ENCODE peak calls at places on chromosome 19, in seven cellular contexts. V, A, T, N, Z, D and H are unnamed samples. For H3K4me1, the result is how much of the 10 kb centered on the place peaks cover.

GRCh38 chr19:18762125-18763023 is 28.7 kb downstream of the COMP start:
- DNase-seq in N (peak), D (no peak), A (no peak), Z (peak), V (peak), T (no peak), H (peak)

GRCh38 chr19:7869453-7869909 is 4.7 kb downstream of the PRR36 start:
- DNase-seq in N (no peak), T (peak), Z (peak), D (peak), V (peak), A (no peak), H (peak)

GRCh38 chr19:55369651-55370304 is 485 bp downstream of the IL11 start:
- DNase-seq in V (no peak), T (no peak), A (no peak), Z (no peak), D (peak), N (no peak), H (no peak)

GRCh38 chr19:7480222-7480974 is 8.4 kb downstream of the PEX11G start:
- DNase-seq in V (no peak), T (no peak), A (no peak), Z (no peak), D (no peak), N (no peak), H (no peak)

GRCh38 chr19:21138130-21138529 is 3.7 kb upstream of the ZNF431 start:
- DNase-seq in T (no peak), N (no peak), Z (no peak), D (no peak), A (no peak), V (no peak), H (no peak)

GRCh38 chr19:30313353-30313750 is 58.8 kb upstream of the ZNF536 start:
- DNase-seq in V (no peak), Z (no peak), A (no peak), D (no peak), T (no peak), N (no peak), H (no peak)

GRCh38 chr19:12899891-12900518 is 9.0 kb downstream of the GCDH start:
- DNase-seq in D (peak), N (no peak), V (no peak), T (no peak), Z (no peak), A (no peak), H (no peak)

GRCh38 chr19:355134-355533 is 10.5 kb upstream of the MIER2 start:
- DNase-seq in N (no peak), T (no peak), A (no peak), V (no peak), Z (no peak), D (no peak), H (no peak)

GRCh38 chr19:18644144-18645034 is 7.6 kb downstream of the KLHL26 start:
- DNase-seq in T (no peak), N (no peak), V (no peak), A (no peak), D (no peak), Z (peak), H (no peak)

GRCh38 chr19:10339380-10339960 is at the start of gene ICAM3:
- DNase-seq in V (peak), A (no peak), N (no peak), D (no peak), T (no peak), Z (no peak), H (no peak)

GRCh38 chr19:33429891-33430673 is 56.6 kb downstream of the CEBPG start:
- DNase-seq in N (peak), V (no peak), D (no peak), Z (no peak), T (peak), A (no peak), H (no peak)

GRCh38 chr19:19209372-19209771 is 2.4 kb upstream of the NCAN start:
- DNase-seq in N (no peak), T (no peak), V (no peak), A (no peak), D (no peak), Z (no peak), H (no peak)

GRCh38 chr19:48913114-48913513 is 13.0 kb downstream of the NUCB1 start:
- DNase-seq in V (no peak), D (no peak), N (no peak), Z (no peak), T (no peak), A (no peak), H (no peak)

GRCh38 chr19:45402469-45403070 is 2.3 kb downstream of the PPP1R13L start:
- DNase-seq in N (peak), V (peak), D (peak), T (peak), A (no peak), Z (peak), H (peak)

GRCh38 chr19:35882074-35882832 is 13.9 kb downstream of the APLP1 start:
- DNase-seq in A (no peak), Z (no peak), T (no peak), N (no peak), D (peak), V (no peak), H (peak)

GRCh38 chr19:28208745-28209144 is 1004.2 kb downstream of the UQCRFS1 start:
- DNase-seq in N (no peak), V (no peak), Z (no peak), D (no peak), T (no peak), A (no peak), H (no peak)

GRCh38 chr19:35090160-35090794 is 25.3 kb upstream of the FXYD3 start:
- DNase-seq in V (peak), N (no peak), Z (peak), A (no peak), T (peak), D (peak), H (peak)

GRCh38 chr19:7860902-7861618 is 13.1 kb downstream of the PRR36 start:
- DNase-seq in A (no peak), T (no peak), N (no peak), V (no peak), Z (no peak), D (no peak), H (no peak)

GRCh38 chr19:48487544-48487943 is 18.4 kb downstream of the CYTH2 start:
- DNase-seq in T (no peak), N (no peak), A (no peak), D (no peak), V (no peak), Z (no peak), H (no peak)

GRCh38 chr19:47765522-47766358 is 12.8 kb upstream of the SELENOW start:
- DNase-seq in A (no peak), Z (no peak), T (no peak), N (peak), V (peak), D (peak), H (peak)

GRCh38 chr19:38274734-38275133 is 10.4 kb downstream of the SPINT2 start:
- DNase-seq in A (no peak), N (no peak), D (no peak), Z (peak), T (no peak), V (no peak), H (peak)

GRCh38 chr19:2328401-2329161 is at the start of the genes LSM7 and SPPL2B:
- DNase-seq in Z (peak), N (peak), T (peak), A (no peak), D (peak), V (peak), H (peak)

GRCh38 chr19:51548213-51548651 is 16.8 kb upstream of the SIGLEC6 start:
- DNase-seq in T (no peak), Z (no peak), D (no peak), N (no peak), V (no peak), A (no peak), H (no peak)

GRCh38 chr19:41298327-41298964 is 11.5 kb upstream of the CCDC97 start:
- DNase-seq in D (no peak), Z (peak), V (peak), N (peak), A (no peak), T (peak), H (no peak)

GRCh38 chr19:41299755-41300089 is 10.2 kb upstream of the CCDC97 start:
- DNase-seq in T (peak), Z (no peak), A (no peak), D (no peak), N (peak), V (peak), H (no peak)

GRCh38 chr19:41296323-41296935 is 13.5 kb upstream of the CCDC97 start:
- DNase-seq in A (no peak), N (no peak), D (no peak), V (no peak), Z (peak), T (no peak), H (peak)

GRCh38 chr19:41299046-41299754 is 10.8 kb upstream of the CCDC97 start:
- DNase-seq in D (no peak), A (no peak), T (no peak), V (no peak), N (peak), Z (peak), H (no peak)

GRCh38 chr19:41297628-41298326 is 12.2 kb upstream of the CCDC97 start:
- DNase-seq in Z (no peak), A (no peak), T (no peak), D (no peak), V (peak), N (peak), H (no peak)
- TF ChIP-seq POLR2A in Z (no peak), A (no peak), T (no peak), D (no peak), V (no peak), N (no peak), H (no peak)

GRCh38 chr19:39399684-39400465 is 6.8 kb upstream of the ZFP36 start:
- DNase-seq in T (no peak), V (no peak), D (no peak), N (no peak), A (no peak), Z (no peak), H (no peak)
- H3K4me1 ChIP-seq in T (half or more), V (under half), D (under half), N (half or more), A (half or more), Z (under half), H (under half)

GRCh38 chr19:31633014-31633413 is 283.8 kb upstream of the TSHZ3 start:
- DNase-seq in T (no peak), V (no peak), N (no peak), Z (no peak), A (no peak), D (no peak), H (no peak)
- TF ChIP-seq POLR2AphosphoS5 in T (no peak), V (no peak), N (no peak), Z (no peak), A (no peak), D (no peak), H (no peak)

GRCh38 chr19:17226002-17226933 is at the start of gene OCEL1:
- DNase-seq in A (peak), V (peak), D (peak), N (peak), Z (peak), T (peak), H (peak)
- TF ChIP-seq POLR2A in A (peak), V (no peak), D (peak), N (peak), Z (no peak), T (peak), H (peak)

GRCh38 chr19:46725036-46725820 is 8.3 kb upstream of the PRKD2 start:
- DNase-seq in Z (no peak), A (no peak), D (no peak), N (no peak), T (no peak), V (no peak), H (no peak)
- H3K4me1 ChIP-seq in Z (under half), A (under half), D (under half), N (under half), T (under half), V (under half), H (under half)

GRCh38 chr19:16607819-16608218 is 20.2 kb downstream of the MED26 start:
- DNase-seq in N (no peak), T (no peak), D (no peak), Z (no peak), A (no peak), V (no peak), H (no peak)

GRCh38 chr19:16605552-16605951 is 22.5 kb downstream of the MED26 start:
- DNase-seq in V (no peak), A (no peak), N (peak), Z (no peak), T (no peak), D (no peak), H (peak)

GRCh38 chr19:16609511-16609910 is 18.5 kb downstream of the MED26 start:
- DNase-seq in A (no peak), N (no peak), D (no peak), V (no peak), Z (no peak), T (no peak), H (no peak)

GRCh38 chr19:16611121-16611520 is 16.9 kb downstream of the MED26 start:
- DNase-seq in T (no peak), D (no peak), A (no peak), N (no peak), V (no peak), Z (no peak), H (no peak)

DNA sequence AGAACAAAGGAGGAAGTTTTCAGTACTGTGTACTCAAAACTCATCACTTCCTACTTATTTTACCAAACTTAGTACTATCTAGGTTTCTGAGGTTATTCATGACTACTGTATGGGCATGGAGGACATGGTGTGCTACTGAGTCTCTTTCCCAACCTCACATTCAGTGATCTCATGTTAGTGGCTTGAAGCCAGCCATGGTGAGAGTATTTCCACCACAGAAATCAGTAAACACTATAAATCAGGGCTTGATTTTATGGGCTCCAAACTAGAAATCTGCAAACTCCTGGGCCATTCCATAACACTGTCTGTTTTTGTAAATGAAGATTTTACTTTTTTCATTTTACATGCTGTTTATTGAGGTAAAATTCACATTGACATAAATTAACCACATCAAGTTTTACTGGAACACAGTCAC is 19.7 kb downstream of the MED26 start:
- DNase-seq in Z (no peak), V (no peak), N (peak), A (no peak), D (no peak), T (no peak), H (peak)
- TF ChIP-seq POLR2AphosphoS5 in Z (peak), V (peak), N (peak), A (peak), D (no peak), T (peak), H (peak)

DNA sequence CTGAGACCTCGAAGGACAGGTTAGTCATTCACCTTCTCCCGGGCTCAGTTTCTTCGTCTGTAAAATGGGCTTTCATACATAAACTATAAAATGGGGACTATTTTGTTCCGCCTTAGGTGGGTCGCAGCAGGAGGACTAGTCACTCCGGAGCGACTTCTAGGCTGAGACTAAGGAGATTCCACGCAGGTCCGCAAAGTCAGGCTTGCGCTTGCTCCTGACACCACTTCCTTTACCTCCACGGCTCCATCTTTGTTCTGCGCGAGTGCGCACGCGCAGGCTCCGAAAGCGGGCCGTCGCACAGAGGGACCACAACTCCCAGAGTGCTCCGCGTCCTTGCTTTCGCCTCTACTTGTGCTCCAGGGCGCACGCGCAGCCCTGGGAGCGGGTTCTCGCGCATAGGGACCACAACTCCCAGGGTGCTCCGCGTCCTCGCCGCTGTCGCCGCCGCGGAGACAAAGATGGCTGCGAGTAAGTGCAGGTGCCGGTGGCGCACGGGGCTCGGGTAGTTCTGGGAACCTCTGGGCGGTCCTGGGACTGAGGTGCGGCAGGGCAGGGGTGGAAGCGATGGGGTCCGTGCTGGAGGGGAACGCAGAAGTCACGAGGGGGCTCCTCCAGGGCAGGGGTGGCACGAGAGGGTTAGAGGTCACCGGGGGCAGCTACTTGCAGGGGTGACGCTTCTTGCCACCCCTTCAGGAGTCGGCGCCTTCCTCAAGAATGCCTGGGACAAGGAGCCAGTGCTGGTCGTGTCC is at the start of gene NDUFA3:
- DNase-seq in Z (peak), A (peak), D (peak), T (peak), V (peak), N (peak), H (peak)
- TF ChIP-seq POLR2A in Z (peak), A (peak), D (peak), T (no peak), V (peak), N (peak), H (peak)

GRCh38 chr19:13993554-13994308 is 12.4 kb downstream of the RFX1 start:
- DNase-seq in T (no peak), Z (no peak), V (no peak), N (no peak), D (peak), A (no peak), H (no peak)
- H3K4me1 ChIP-seq in T (under half), Z (under half), V (under half), N (under half), D (under half), A (under half), H (under half)

DNA sequence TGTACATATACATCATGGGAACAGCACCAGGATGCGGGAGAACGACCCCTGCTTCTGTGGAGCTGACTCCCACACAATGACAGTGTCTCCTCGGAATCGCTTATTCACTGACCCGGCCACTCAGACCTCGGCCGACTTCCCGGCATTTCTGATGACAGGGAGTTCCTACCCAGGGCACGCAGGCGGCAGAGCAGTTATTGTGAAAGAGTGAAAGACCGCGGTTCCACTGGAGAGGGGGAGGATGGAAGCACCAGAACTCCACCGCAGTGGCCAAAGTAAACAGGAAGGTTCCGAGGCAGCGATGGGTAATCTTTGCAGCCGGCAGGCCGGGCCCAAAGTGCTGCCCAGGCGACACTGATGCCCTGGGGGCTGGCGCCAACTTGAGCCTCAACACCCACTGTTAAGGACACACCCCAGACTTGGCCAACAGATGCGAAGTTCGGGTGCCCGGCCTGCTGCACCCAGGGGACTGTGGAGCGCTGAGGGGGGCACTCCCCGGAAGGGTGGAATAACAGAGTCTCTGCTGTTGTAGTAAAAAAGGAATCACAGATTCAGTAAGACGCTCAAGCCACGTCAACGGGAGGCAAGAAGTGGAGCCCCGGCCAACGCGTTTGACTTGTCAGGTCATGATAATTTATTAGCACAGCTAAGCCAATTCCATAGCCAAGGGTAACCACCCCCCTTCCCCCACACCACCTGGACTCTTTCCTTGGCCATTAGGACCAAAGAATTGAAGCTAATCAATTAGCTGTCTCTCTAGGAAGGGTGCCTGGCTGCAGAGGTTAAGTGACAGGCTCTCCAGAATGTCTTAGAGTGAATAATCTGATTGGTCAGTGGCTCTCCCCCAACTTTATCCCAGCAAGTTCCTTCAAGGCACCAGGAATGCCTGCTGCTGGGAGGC is 5.8 kb downstream of the MLLT1 start:
- DNase-seq in D (peak), N (peak), V (peak), T (peak), Z (peak), A (peak), H (peak)
- TF ChIP-seq POLR2AphosphoS5 in D (no peak), N (peak), V (peak), T (peak), Z (peak), A (peak), H (peak)

GRCh38 chr19:29216021-29216420 is 3.1 kb upstream of the UQCRFS1 start:
- DNase-seq in V (no peak), T (no peak), Z (no peak), D (no peak), N (no peak), A (no peak), H (no peak)

GRCh38 chr19:29215322-29215845 is 2.4 kb upstream of the UQCRFS1 start:
- DNase-seq in A (no peak), T (no peak), Z (no peak), D (no peak), V (no peak), N (no peak), H (no peak)

GRCh38 chr19:29214411-29214810 is 1.5 kb upstream of the UQCRFS1 start:
- DNase-seq in V (no peak), T (no peak), Z (no peak), A (no peak), D (no peak), N (no peak), H (no peak)

GRCh38 chr19:29211562-29212416 is 1.2 kb downstream of the UQCRFS1 start:
- DNase-seq in Z (no peak), N (no peak), D (peak), T (no peak), V (no peak), A (no peak), H (no peak)

DNA sequence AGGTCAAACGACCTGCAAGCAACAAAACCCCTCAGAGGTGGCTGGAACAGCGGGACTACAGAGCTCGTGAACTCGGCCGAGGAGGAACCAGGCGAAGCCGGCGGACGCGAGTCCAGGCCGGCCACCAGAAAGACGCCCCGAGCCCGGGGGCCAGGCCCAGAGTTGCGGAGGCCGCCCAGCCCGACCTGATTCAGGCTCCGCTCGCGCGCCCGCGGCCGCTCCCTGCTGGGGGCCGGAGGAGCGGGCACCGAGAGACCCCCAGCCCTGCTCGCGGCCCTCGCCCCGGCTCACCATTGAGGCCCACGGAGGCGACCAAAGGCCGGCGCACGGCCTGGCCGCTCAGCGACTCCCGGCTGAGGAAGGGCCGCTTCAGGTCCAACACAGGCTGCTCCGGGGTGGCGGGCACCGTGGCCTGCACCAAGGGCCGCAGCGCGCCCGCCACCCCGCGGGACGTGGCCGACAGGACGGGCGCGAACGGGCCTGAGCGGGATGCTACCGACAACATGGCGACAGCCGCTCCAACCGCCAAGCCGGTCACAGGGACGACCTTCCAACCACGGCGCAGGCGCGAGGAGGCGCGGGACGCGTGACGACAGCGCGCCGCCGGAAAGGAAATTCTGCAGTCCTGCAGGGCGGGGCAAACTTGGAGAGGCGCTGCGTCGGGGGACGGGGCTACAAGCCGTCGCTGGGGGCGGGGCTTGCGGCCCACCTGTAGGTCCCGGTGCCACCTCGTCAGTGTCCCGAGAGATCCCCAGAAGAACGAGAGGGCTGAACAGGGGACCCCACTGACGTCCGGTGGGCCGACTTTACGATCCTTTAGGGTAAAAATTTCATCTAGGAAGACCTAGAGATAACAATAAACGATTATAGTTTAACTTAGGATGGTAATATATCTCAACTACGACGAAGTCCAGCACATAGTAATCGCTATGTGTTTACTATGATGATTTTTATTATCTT is at the start of gene UQCRFS1:
- DNase-seq in N (peak), D (peak), T (peak), V (peak), A (no peak), Z (peak), H (peak)
- TF ChIP-seq POLR2A in N (peak), D (peak), T (peak), V (no peak), A (peak), Z (peak), H (peak)